ENCODE peak calls at places on chromosomes 12 and 14, in seven cellular contexts. One of them, this sample, is unnamed.

GRCh38 chr12:115709410-115710065 is 568.0 kb downstream of the MED13L start:
- ATAC-seq in activated T-cell treated with anti-CD3 and anti-CD28 coated beads, Interleukin-2, amount 50 U/mL, for 4 hours: no peak
- ATAC-seq in stimulated activated naive CD8-positive, alpha-beta T cell treated with anti-CD3 and anti-CD28 coated beads, Interleukin-15, amount 100 ng/mL, for 72 hours: no peak
- ATAC-seq in right cardiac atrium: peak; percentile 77
- ATAC-seq in pancreas: no peak
- ATAC-seq in left colon: peak; percentile 70
- ATAC-seq in mucosa of descending colon: peak; percentile 62
- ATAC-seq in this sample: no peak

GRCh38 chr14:44316647-44317432 is 190.2 kb downstream of the FSCB start:
- ATAC-seq in right cardiac atrium: no peak
- ATAC-seq in stimulated activated naive CD8-positive, alpha-beta T cell treated with anti-CD3 and anti-CD28 coated beads, Interleukin-15, amount 100 ng/mL, for 72 hours: peak; percentile 88
- ATAC-seq in pancreas: peak; percentile 70
- ATAC-seq in mucosa of descending colon: peak; percentile 100
- ATAC-seq in activated T-cell treated with anti-CD3 and anti-CD28 coated beads, Interleukin-2, amount 50 U/mL, for 4 hours: peak; percentile 70
- ATAC-seq in left colon: peak; percentile 100
- ATAC-seq in this sample: no peak

GRCh38 chr14:74599201-74599809 is 12.7 kb downstream of the LTBP2 start:
- ATAC-seq in right cardiac atrium: peak; percentile 61
- ATAC-seq in mucosa of descending colon: peak; percentile 31
- ATAC-seq in left colon: no peak
- ATAC-seq in pancreas: peak; percentile 47
- ATAC-seq in activated T-cell treated with anti-CD3 and anti-CD28 coated beads, Interleukin-2, amount 50 U/mL, for 4 hours: no peak
- ATAC-seq in stimulated activated naive CD8-positive, alpha-beta T cell treated with anti-CD3 and anti-CD28 coated beads, Interleukin-15, amount 100 ng/mL, for 72 hours: no peak
- ATAC-seq in this sample: no peak

GRCh38 chr14:53285064-53285463 is 131.9 kb upstream of the DDHD1 start:
- ATAC-seq in left colon: no peak
- ATAC-seq in stimulated activated naive CD8-positive, alpha-beta T cell treated with anti-CD3 and anti-CD28 coated beads, Interleukin-15, amount 100 ng/mL, for 72 hours: no peak
- ATAC-seq in right cardiac atrium: no peak
- ATAC-seq in activated T-cell treated with anti-CD3 and anti-CD28 coated beads, Interleukin-2, amount 50 U/mL, for 4 hours: no peak
- ATAC-seq in mucosa of descending colon: no peak
- ATAC-seq in pancreas: no peak
- ATAC-seq in this sample: no peak

GRCh38 chr14:71659165-71659564 is 273.1 kb upstream of the RGS6 start:
- ATAC-seq in pancreas: peak; percentile 62
- ATAC-seq in stimulated activated naive CD8-positive, alpha-beta T cell treated with anti-CD3 and anti-CD28 coated beads, Interleukin-15, amount 100 ng/mL, for 72 hours: no peak
- ATAC-seq in right cardiac atrium: no peak
- ATAC-seq in mucosa of descending colon: peak; percentile 70
- ATAC-seq in activated T-cell treated with anti-CD3 and anti-CD28 coated beads, Interleukin-2, amount 50 U/mL, for 4 hours: no peak
- ATAC-seq in left colon: peak; percentile 61
- ATAC-seq in this sample: no peak

GRCh38 chr14:52154992-52155655 is 86.3 kb upstream of the NID2 start:
- ATAC-seq in right cardiac atrium: no peak
- ATAC-seq in mucosa of descending colon: peak; percentile 36
- ATAC-seq in stimulated activated naive CD8-positive, alpha-beta T cell treated with anti-CD3 and anti-CD28 coated beads, Interleukin-15, amount 100 ng/mL, for 72 hours: peak; percentile 97
- ATAC-seq in left colon: no peak
- ATAC-seq in pancreas: no peak
- ATAC-seq in activated T-cell treated with anti-CD3 and anti-CD28 coated beads, Interleukin-2, amount 50 U/mL, for 4 hours: peak; percentile 85
- ATAC-seq in this sample: peak; percentile 68

GRCh38 chr12:15253990-15254389 is 32.8 kb upstream of the RERG start:
- ATAC-seq in right cardiac atrium: no peak
- ATAC-seq in left colon: no peak
- ATAC-seq in mucosa of descending colon: no peak
- ATAC-seq in activated T-cell treated with anti-CD3 and anti-CD28 coated beads, Interleukin-2, amount 50 U/mL, for 4 hours: no peak
- ATAC-seq in pancreas: no peak
- ATAC-seq in stimulated activated naive CD8-positive, alpha-beta T cell treated with anti-CD3 and anti-CD28 coated beads, Interleukin-15, amount 100 ng/mL, for 72 hours: no peak
- ATAC-seq in this sample: no peak

GRCh38 chr12:95762123-95762785 is 28.3 kb downstream of the NTN4 start:
- ATAC-seq in left colon: no peak
- ATAC-seq in activated T-cell treated with anti-CD3 and anti-CD28 coated beads, Interleukin-2, amount 50 U/mL, for 4 hours: no peak
- ATAC-seq in stimulated activated naive CD8-positive, alpha-beta T cell treated with anti-CD3 and anti-CD28 coated beads, Interleukin-15, amount 100 ng/mL, for 72 hours: no peak
- ATAC-seq in pancreas: peak; percentile 88
- ATAC-seq in right cardiac atrium: no peak
- ATAC-seq in mucosa of descending colon: no peak
- ATAC-seq in this sample: no peak

GRCh38 chr12:107091989-107092641 is 1.2 kb downstream of the CRY1 start:
- ATAC-seq in activated T-cell treated with anti-CD3 and anti-CD28 coated beads, Interleukin-2, amount 50 U/mL, for 4 hours: peak; percentile 1
- ATAC-seq in stimulated activated naive CD8-positive, alpha-beta T cell treated with anti-CD3 and anti-CD28 coated beads, Interleukin-15, amount 100 ng/mL, for 72 hours: peak; percentile 32
- ATAC-seq in mucosa of descending colon: peak; percentile 59
- ATAC-seq in right cardiac atrium: peak; percentile 33
- ATAC-seq in pancreas: peak; percentile 53
- ATAC-seq in left colon: peak; percentile 54
- ATAC-seq in this sample: peak; percentile 28

GRCh38 chr12:131796754-131797587 is 31.2 kb upstream of the MMP17 start:
- ATAC-seq in mucosa of descending colon: no peak
- ATAC-seq in left colon: peak; percentile 7
- ATAC-seq in right cardiac atrium: no peak
- ATAC-seq in activated T-cell treated with anti-CD3 and anti-CD28 coated beads, Interleukin-2, amount 50 U/mL, for 4 hours: no peak
- ATAC-seq in pancreas: no peak
- ATAC-seq in stimulated activated naive CD8-positive, alpha-beta T cell treated with anti-CD3 and anti-CD28 coated beads, Interleukin-15, amount 100 ng/mL, for 72 hours: peak; percentile 3
- ATAC-seq in this sample: no peak

GRCh38 chr14:105171004-105171673 is 2.6 kb upstream of the JAG2 start:
- ATAC-seq in stimulated activated naive CD8-positive, alpha-beta T cell treated with anti-CD3 and anti-CD28 coated beads, Interleukin-15, amount 100 ng/mL, for 72 hours: no peak
- ATAC-seq in pancreas: peak; percentile 47
- ATAC-seq in left colon: no peak
- ATAC-seq in mucosa of descending colon: peak; percentile 2
- ATAC-seq in right cardiac atrium: peak; percentile 22
- ATAC-seq in activated T-cell treated with anti-CD3 and anti-CD28 coated beads, Interleukin-2, amount 50 U/mL, for 4 hours: no peak
- ATAC-seq in this sample: no peak

GRCh38 chr12:89709994-89710872 is 1.6 kb upstream of the ATP2B1 start:
- ATAC-seq in pancreas: peak; percentile 3
- ATAC-seq in left colon: peak; percentile 1
- ATAC-seq in mucosa of descending colon: peak; percentile 2
- ATAC-seq in stimulated activated naive CD8-positive, alpha-beta T cell treated with anti-CD3 and anti-CD28 coated beads, Interleukin-15, amount 100 ng/mL, for 72 hours: no peak
- ATAC-seq in activated T-cell treated with anti-CD3 and anti-CD28 coated beads, Interleukin-2, amount 50 U/mL, for 4 hours: no peak
- ATAC-seq in right cardiac atrium: peak; percentile 55
- ATAC-seq in this sample: no peak

GRCh38 chr12:24198936-24199644 is 249.6 kb upstream of the SOX5 start:
- ATAC-seq in mucosa of descending colon: no peak
- ATAC-seq in pancreas: no peak
- ATAC-seq in activated T-cell treated with anti-CD3 and anti-CD28 coated beads, Interleukin-2, amount 50 U/mL, for 4 hours: no peak
- ATAC-seq in stimulated activated naive CD8-positive, alpha-beta T cell treated with anti-CD3 and anti-CD28 coated beads, Interleukin-15, amount 100 ng/mL, for 72 hours: no peak
- ATAC-seq in right cardiac atrium: no peak
- ATAC-seq in left colon: no peak
- ATAC-seq in this sample: peak; percentile 10

GRCh38 chr14:41663478-41663845 is 56.8 kb downstream of the LRFN5 start:
- ATAC-seq in stimulated activated naive CD8-positive, alpha-beta T cell treated with anti-CD3 and anti-CD28 coated beads, Interleukin-15, amount 100 ng/mL, for 72 hours: no peak
- ATAC-seq in pancreas: no peak
- ATAC-seq in right cardiac atrium: no peak
- ATAC-seq in mucosa of descending colon: no peak
- ATAC-seq in activated T-cell treated with anti-CD3 and anti-CD28 coated beads, Interleukin-2, amount 50 U/mL, for 4 hours: no peak
- ATAC-seq in left colon: no peak
- ATAC-seq in this sample: no peak

GRCh38 chr12:108295631-108296030 is 43.5 kb downstream of the CMKLR1 start:
- ATAC-seq in activated T-cell treated with anti-CD3 and anti-CD28 coated beads, Interleukin-2, amount 50 U/mL, for 4 hours: no peak
- ATAC-seq in left colon: no peak
- ATAC-seq in stimulated activated naive CD8-positive, alpha-beta T cell treated with anti-CD3 and anti-CD28 coated beads, Interleukin-15, amount 100 ng/mL, for 72 hours: peak; percentile 4
- ATAC-seq in mucosa of descending colon: no peak
- ATAC-seq in pancreas: no peak
- ATAC-seq in right cardiac atrium: peak; percentile 39
- ATAC-seq in this sample: no peak

GRCh38 chr12:106645074-106645421 is 62.2 kb downstream of the RFX4 start:
- ATAC-seq in activated T-cell treated with anti-CD3 and anti-CD28 coated beads, Interleukin-2, amount 50 U/mL, for 4 hours: no peak
- ATAC-seq in right cardiac atrium: peak; percentile 84
- ATAC-seq in stimulated activated naive CD8-positive, alpha-beta T cell treated with anti-CD3 and anti-CD28 coated beads, Interleukin-15, amount 100 ng/mL, for 72 hours: no peak
- ATAC-seq in mucosa of descending colon: peak; percentile 80
- ATAC-seq in pancreas: peak; percentile 93
- ATAC-seq in left colon: peak; percentile 71
- ATAC-seq in this sample: no peak